ENCODE peak calls at places on chromosomes 5 and 9, in eight cellular contexts. One of them, this sample, is unnamed.

GRCh38 chr9:130931508-130932150 is 7.4 kb downstream of the FIBCD1 start:
- DNase-seq in ovary: no peak
- DNase-seq in mesendoderm: no peak
- DNase-seq in H9: no peak
- DNase-seq in tibial artery: no peak
- DNase-seq in sigmoid colon: no peak
- DNase-seq in tibial nerve: no peak
- DNase-seq in gastrocnemius medialis: no peak
- DNase-seq in this sample: no peak

GRCh38 chr9:135156525-135157510 is 69.3 kb downstream of the OLFM1 start:
- DNase-seq in tibial nerve: no peak
- DNase-seq in ovary: peak; percentile 66
- DNase-seq in sigmoid colon: no peak
- DNase-seq in mesendoderm: peak; percentile 93
- DNase-seq in gastrocnemius medialis: no peak
- DNase-seq in H9: peak; percentile 92
- DNase-seq in tibial artery: no peak
- DNase-seq in this sample: no peak

GRCh38 chr9:89969156-89969566 is 364.3 kb downstream of the GADD45G start:
- DNase-seq in sigmoid colon: no peak
- DNase-seq in tibial nerve: no peak
- DNase-seq in ovary: no peak
- DNase-seq in H9: no peak
- DNase-seq in mesendoderm: no peak
- DNase-seq in tibial artery: no peak
- DNase-seq in gastrocnemius medialis: no peak
- DNase-seq in this sample: no peak

GRCh38 chr9:86795861-86796497 is 151.3 kb downstream of the GAS1 start:
- DNase-seq in gastrocnemius medialis: peak; percentile 60
- DNase-seq in tibial artery: peak; percentile 71
- DNase-seq in H9: no peak
- DNase-seq in sigmoid colon: peak; percentile 90
- DNase-seq in tibial nerve: peak; percentile 47
- DNase-seq in mesendoderm: peak; percentile 33
- DNase-seq in ovary: peak; percentile 62
- DNase-seq in this sample: peak; percentile 72

GRCh38 chr5:155839251-155840037 is 487.5 kb upstream of the SGCD start:
- DNase-seq in tibial artery: no peak
- DNase-seq in sigmoid colon: no peak
- DNase-seq in ovary: no peak
- DNase-seq in tibial nerve: no peak
- DNase-seq in H9: peak; percentile 38
- DNase-seq in gastrocnemius medialis: no peak
- DNase-seq in mesendoderm: peak; percentile 70
- DNase-seq in this sample: no peak

GRCh38 chr5:89457411-89458329 is 574.7 kb upstream of the MEF2C start:
- DNase-seq in H9: no peak
- DNase-seq in tibial artery: peak; percentile 47
- DNase-seq in ovary: no peak
- DNase-seq in mesendoderm: no peak
- DNase-seq in sigmoid colon: peak; percentile 69
- DNase-seq in gastrocnemius medialis: peak; percentile 83
- DNase-seq in tibial nerve: no peak
- DNase-seq in this sample: peak; percentile 86

GRCh38 chr9:122128432-122129343 is 30.9 kb downstream of the NDUFA8 start:
- DNase-seq in mesendoderm: no peak
- DNase-seq in sigmoid colon: peak; percentile 66
- DNase-seq in ovary: no peak
- DNase-seq in tibial nerve: no peak
- DNase-seq in gastrocnemius medialis: no peak
- DNase-seq in H9: no peak
- DNase-seq in tibial artery: no peak
- DNase-seq in this sample: no peak

GRCh38 chr9:71647094-71647591 is 121.2 kb downstream of the CEMIP2 start:
- DNase-seq in H9: no peak
- DNase-seq in gastrocnemius medialis: peak; percentile 60
- DNase-seq in tibial artery: peak; percentile 84
- DNase-seq in mesendoderm: peak; percentile 49
- DNase-seq in ovary: peak; percentile 36
- DNase-seq in sigmoid colon: peak; percentile 81
- DNase-seq in tibial nerve: peak; percentile 41
- DNase-seq in this sample: peak; percentile 79

GRCh38 chr9:112554516-112554915 is 67.9 kb downstream of the KIAA1958 start:
- DNase-seq in mesendoderm: no peak
- DNase-seq in gastrocnemius medialis: no peak
- DNase-seq in H9: no peak
- DNase-seq in tibial nerve: no peak
- DNase-seq in ovary: no peak
- DNase-seq in sigmoid colon: no peak
- DNase-seq in tibial artery: no peak
- DNase-seq in this sample: no peak

GRCh38 chr9:93670208-93671029 is 94.0 kb downstream of the PHF2 start:
- DNase-seq in sigmoid colon: peak; percentile 62
- DNase-seq in ovary: peak; percentile 7
- DNase-seq in H9: peak; percentile 19
- DNase-seq in tibial artery: peak; percentile 15
- DNase-seq in mesendoderm: no peak
- DNase-seq in gastrocnemius medialis: peak; percentile 6
- DNase-seq in tibial nerve: peak; percentile 4
- DNase-seq in this sample: peak; percentile 61

GRCh38 chr5:110032386-110032785 is 342.7 kb downstream of the MAN2A1 start:
- DNase-seq in tibial artery: no peak
- DNase-seq in tibial nerve: no peak
- DNase-seq in sigmoid colon: no peak
- DNase-seq in ovary: no peak
- DNase-seq in mesendoderm: no peak
- DNase-seq in H9: no peak
- DNase-seq in gastrocnemius medialis: no peak
- DNase-seq in this sample: no peak

GRCh38 chr9:121930970-121931369 is 162.1 kb downstream of the TTLL11 start:
- DNase-seq in sigmoid colon: no peak
- DNase-seq in tibial nerve: no peak
- DNase-seq in gastrocnemius medialis: no peak
- DNase-seq in ovary: no peak
- DNase-seq in tibial artery: no peak
- DNase-seq in mesendoderm: no peak
- DNase-seq in H9: no peak
- DNase-seq in this sample: no peak

GRCh38 chr9:19116391-19116790 is 10.9 kb downstream of the PLIN2 start:
- DNase-seq in ovary: no peak
- DNase-seq in sigmoid colon: no peak
- DNase-seq in mesendoderm: no peak
- DNase-seq in tibial nerve: no peak
- DNase-seq in gastrocnemius medialis: peak; percentile 97
- DNase-seq in tibial artery: no peak
- DNase-seq in H9: no peak
- DNase-seq in this sample: no peak
- H3K27ac ChIP-seq in ovary: no peak overlapping the region
- H3K27ac ChIP-seq in sigmoid colon: no peak overlapping the region
- H3K27ac ChIP-seq in mesendoderm: no peak overlapping the region
- H3K27ac ChIP-seq in tibial nerve: no peak overlapping the region
- H3K27ac ChIP-seq in gastrocnemius medialis: peak overlapping the region; percentile 98
- H3K27ac ChIP-seq in tibial artery: no peak overlapping the region
- H3K27ac ChIP-seq in H9: no peak overlapping the region
- H3K27ac ChIP-seq in this sample: no peak overlapping the region

GRCh38 chr5:107483625-107484024 is 187.1 kb downstream of the EFNA5 start:
- DNase-seq in sigmoid colon: no peak
- DNase-seq in ovary: no peak
- DNase-seq in tibial nerve: no peak
- DNase-seq in tibial artery: no peak
- DNase-seq in H9: no peak
- DNase-seq in mesendoderm: no peak
- DNase-seq in gastrocnemius medialis: no peak
- DNase-seq in this sample: no peak

GRCh38 chr5:107485184-107485583 is 185.6 kb downstream of the EFNA5 start:
- DNase-seq in tibial artery: no peak
- DNase-seq in mesendoderm: no peak
- DNase-seq in gastrocnemius medialis: no peak
- DNase-seq in tibial nerve: no peak
- DNase-seq in ovary: no peak
- DNase-seq in sigmoid colon: no peak
- DNase-seq in H9: no peak
- DNase-seq in this sample: no peak

GRCh38 chr5:107483196-107483595 is 187.5 kb downstream of the EFNA5 start:
- DNase-seq in tibial artery: no peak
- DNase-seq in sigmoid colon: no peak
- DNase-seq in tibial nerve: no peak
- DNase-seq in mesendoderm: no peak
- DNase-seq in H9: no peak
- DNase-seq in ovary: no peak
- DNase-seq in gastrocnemius medialis: no peak
- DNase-seq in this sample: no peak

GRCh38 chr5:107486489-107486888 is 184.2 kb downstream of the EFNA5 start:
- DNase-seq in tibial artery: no peak
- DNase-seq in gastrocnemius medialis: no peak
- DNase-seq in mesendoderm: no peak
- DNase-seq in H9: no peak
- DNase-seq in tibial nerve: no peak
- DNase-seq in ovary: no peak
- DNase-seq in sigmoid colon: no peak
- DNase-seq in this sample: no peak

DNA sequence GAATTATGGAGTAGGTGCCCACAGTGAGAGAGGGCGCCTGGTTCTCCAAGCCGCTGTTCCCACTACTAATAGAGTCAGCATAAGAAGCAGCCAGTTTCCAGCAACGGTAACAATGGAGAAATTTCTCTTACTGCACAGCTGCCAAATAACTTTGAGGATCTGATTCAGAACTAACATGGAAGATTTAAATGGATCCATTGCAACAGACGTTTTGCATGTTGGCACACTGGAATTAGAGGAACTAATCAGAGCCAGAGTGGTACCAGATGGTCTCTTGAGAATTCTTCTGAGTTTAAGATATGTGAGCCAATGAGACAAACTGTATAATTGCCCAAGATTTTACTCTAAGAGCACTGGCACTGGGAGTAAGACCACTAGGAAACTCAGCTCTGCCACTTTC is 186.5 kb downstream of the EFNA5 start:
- DNase-seq in tibial artery: no peak
- DNase-seq in mesendoderm: no peak
- DNase-seq in sigmoid colon: no peak
- DNase-seq in gastrocnemius medialis: no peak
- DNase-seq in tibial nerve: no peak
- DNase-seq in H9: no peak
- DNase-seq in ovary: no peak
- DNase-seq in this sample: no peak
- H3K27ac ChIP-seq in tibial artery: no peak overlapping the region
- H3K27ac ChIP-seq in mesendoderm: no peak overlapping the region
- H3K27ac ChIP-seq in sigmoid colon: no peak overlapping the region
- H3K27ac ChIP-seq in gastrocnemius medialis: no peak overlapping the region
- H3K27ac ChIP-seq in tibial nerve: no peak overlapping the region
- H3K27ac ChIP-seq in H9: no peak overlapping the region
- H3K27ac ChIP-seq in ovary: no peak overlapping the region
- H3K27ac ChIP-seq in this sample: no peak overlapping the region

DNA sequence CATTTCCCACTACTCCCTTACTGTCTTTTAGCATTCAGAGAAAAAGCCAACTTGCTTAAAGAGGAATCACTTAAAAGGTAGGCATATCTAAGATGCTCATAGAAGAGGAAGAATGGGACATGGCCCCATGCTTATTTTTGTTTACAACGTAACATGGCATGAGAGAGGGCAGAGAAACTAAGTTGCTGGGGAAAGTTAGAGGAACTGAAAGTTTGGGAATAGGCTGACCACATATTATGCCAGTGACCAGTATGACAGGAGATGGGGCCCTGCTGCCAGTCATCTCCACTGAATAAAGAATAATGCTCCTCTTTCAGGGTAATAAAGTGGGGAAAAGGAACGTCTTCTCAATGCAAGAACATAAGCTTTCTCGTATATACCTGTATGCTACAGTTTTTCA is 1.9 kb downstream of the PLPP6 start:
- DNase-seq in sigmoid colon: no peak
- DNase-seq in ovary: no peak
- DNase-seq in H9: no peak
- DNase-seq in gastrocnemius medialis: no peak
- DNase-seq in mesendoderm: no peak
- DNase-seq in tibial nerve: no peak
- DNase-seq in tibial artery: no peak
- DNase-seq in this sample: no peak
- H3K27ac ChIP-seq in sigmoid colon: peak overlapping the region; percentile 3
- H3K27ac ChIP-seq in ovary: no peak overlapping the region
- H3K27ac ChIP-seq in H9: no peak overlapping the region
- H3K27ac ChIP-seq in gastrocnemius medialis: no peak overlapping the region
- H3K27ac ChIP-seq in mesendoderm: no peak overlapping the region
- H3K27ac ChIP-seq in tibial nerve: no peak overlapping the region
- H3K27ac ChIP-seq in tibial artery: peak overlapping the region; percentile 89
- H3K27ac ChIP-seq in this sample: peak overlapping the region; percentile 87

DNA sequence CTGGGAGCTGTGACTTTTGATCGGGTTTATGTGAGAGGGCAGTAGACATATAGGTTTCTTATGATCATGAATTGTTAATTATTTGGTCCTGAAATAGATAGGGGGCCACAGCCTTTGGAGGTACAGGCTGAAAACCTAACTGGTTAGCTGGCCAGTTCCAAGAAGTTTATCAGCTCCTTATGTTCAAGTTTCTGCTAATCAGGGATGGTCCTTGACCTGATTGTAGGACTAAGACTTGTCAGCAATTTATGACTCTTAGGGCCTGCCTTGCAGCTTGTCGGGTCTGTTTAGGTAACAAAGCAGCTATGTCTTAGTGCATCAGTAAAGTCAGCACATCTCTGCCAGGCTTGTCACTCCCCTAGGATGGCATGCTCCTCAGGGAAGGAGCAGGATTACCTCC is 151.8 kb upstream of the RUSC2 start:
- DNase-seq in gastrocnemius medialis: no peak
- DNase-seq in mesendoderm: no peak
- DNase-seq in sigmoid colon: no peak
- DNase-seq in ovary: no peak
- DNase-seq in tibial artery: no peak
- DNase-seq in tibial nerve: no peak
- DNase-seq in H9: no peak
- DNase-seq in this sample: no peak
- H3K27ac ChIP-seq in gastrocnemius medialis: no peak overlapping the region
- H3K27ac ChIP-seq in mesendoderm: no peak overlapping the region
- H3K27ac ChIP-seq in sigmoid colon: no peak overlapping the region
- H3K27ac ChIP-seq in ovary: no peak overlapping the region
- H3K27ac ChIP-seq in tibial artery: no peak overlapping the region
- H3K27ac ChIP-seq in tibial nerve: no peak overlapping the region
- H3K27ac ChIP-seq in H9: no peak overlapping the region
- H3K27ac ChIP-seq in this sample: no peak overlapping the region

This sample was measured in ascending aorta.